ENCODE peak calls at places on chromosome 16, in four cellular contexts. V is ovary, I is HCT116, Q is heart right ventricle. G is an unnamed sample. For H3K4me1, the result is how much of the 10 kb centered on the place peaks cover.

GRCh38 chr16:84585886-84586285 is 32.0 kb downstream of the COTL1 start:
- DNase-seq in V (no peak), I (peak), Q (no peak), G (no peak)

GRCh38 chr16:19135201-19135838 is 21.6 kb downstream of the ITPRIPL2 start:
- DNase-seq in V (no peak), I (no peak), Q (no peak), G (no peak)

GRCh38 chr16:81319221-81319912 is 4.6 kb downstream of the GAN start:
- DNase-seq in V (no peak), I (no peak), Q (no peak), G (no peak)

GRCh38 chr16:66913081-66913480 is 5.6 kb downstream of the CDH16 start:
- DNase-seq in V (no peak), I (no peak), Q (no peak), G (no peak)

GRCh38 chr16:81265658-81266451 is 27.4 kb downstream of the BCO1 start:
- DNase-seq in V (peak), I (no peak), Q (peak), G (peak)

GRCh38 chr16:2284797-2285576 is 17.1 kb upstream of the RNPS1 start:
- DNase-seq in V (no peak), I (no peak), Q (no peak), G (no peak)

GRCh38 chr16:86664518-86665318 is 86.4 kb downstream of the FOXL1 start:
- DNase-seq in V (no peak), I (peak), Q (no peak), G (no peak)

GRCh38 chr16:81517630-81518438 is 73.2 kb downstream of the CMIP start:
- DNase-seq in V (no peak), I (no peak), Q (no peak), G (no peak)

GRCh38 chr16:84947996-84948854 is 63.1 kb downstream of the ZDHHC7 start:
- DNase-seq in V (no peak), I (no peak), Q (no peak), G (no peak)

GRCh38 chr16:75238132-75238852 is 13.1 kb downstream of the BCAR1 start:
- DNase-seq in V (peak), I (no peak), Q (peak), G (peak)

GRCh38 chr16:85906349-85906748 is 7.4 kb downstream of the IRF8 start:
- DNase-seq in V (no peak), I (no peak), Q (no peak), G (no peak)

GRCh38 chr16:75483222-75483621 is 12.0 kb downstream of the CHST6 start:
- DNase-seq in V (no peak), I (peak), Q (no peak), G (no peak)

GRCh38 chr16:426115-426905 is 861 bp downstream of the RAB11FIP3 start:
- DNase-seq in V (peak), I (no peak), Q (peak), G (no peak)

GRCh38 chr16:17286443-17286842 is 184.3 kb downstream of the XYLT1 start:
- DNase-seq in V (no peak), I (no peak), Q (no peak), G (no peak)

GRCh38 chr16:53769185-53769584 is 65.2 kb downstream of the FTO start:
- DNase-seq in V (no peak), I (no peak), Q (no peak), G (no peak)

GRCh38 chr16:53769787-53770186 is 65.8 kb downstream of the FTO start:
- DNase-seq in V (no peak), I (no peak), Q (no peak), G (no peak)

GRCh38 chr16:53768593-53768992 is 64.6 kb downstream of the FTO start:
- DNase-seq in V (no peak), I (peak), Q (no peak), G (no peak)

GRCh38 chr16:53771655-53772497 is 67.9 kb downstream of the FTO start:
- DNase-seq in V (no peak), I (no peak), Q (no peak), G (no peak)

DNA sequence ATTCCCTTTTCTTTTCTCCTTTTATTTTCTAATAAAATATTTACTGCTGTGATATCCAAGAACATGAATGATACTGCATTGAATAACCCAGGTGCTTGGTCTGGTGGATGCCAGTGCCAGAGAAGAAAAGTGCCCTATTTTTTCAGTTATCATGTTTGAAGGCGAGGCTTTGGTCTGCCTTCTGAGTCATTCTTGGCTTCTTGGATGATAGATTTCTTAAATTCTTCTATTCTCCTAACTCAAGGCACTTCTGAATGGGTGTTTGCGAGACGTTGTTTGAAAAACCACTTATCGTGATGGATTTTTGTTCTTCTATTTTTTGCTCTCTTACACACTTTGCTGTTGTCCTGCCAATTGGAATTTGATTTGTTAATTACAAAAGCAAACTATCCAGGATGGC is 66.7 kb downstream of the FTO start:
- DNase-seq in V (no peak), I (no peak), Q (no peak), G (no peak)
- H3K4me1 ChIP-seq in V (under half), I (under half), Q (under half), G (half or more)

GRCh38 chr16:46976550-46976949 is 3.1 kb upstream of the DNAJA2 start:
- DNase-seq in V (no peak), I (no peak), Q (no peak), G (no peak)
- H3K27ac ChIP-seq in V (no peak), I (no peak), Q (no peak), G (no peak)

DNA sequence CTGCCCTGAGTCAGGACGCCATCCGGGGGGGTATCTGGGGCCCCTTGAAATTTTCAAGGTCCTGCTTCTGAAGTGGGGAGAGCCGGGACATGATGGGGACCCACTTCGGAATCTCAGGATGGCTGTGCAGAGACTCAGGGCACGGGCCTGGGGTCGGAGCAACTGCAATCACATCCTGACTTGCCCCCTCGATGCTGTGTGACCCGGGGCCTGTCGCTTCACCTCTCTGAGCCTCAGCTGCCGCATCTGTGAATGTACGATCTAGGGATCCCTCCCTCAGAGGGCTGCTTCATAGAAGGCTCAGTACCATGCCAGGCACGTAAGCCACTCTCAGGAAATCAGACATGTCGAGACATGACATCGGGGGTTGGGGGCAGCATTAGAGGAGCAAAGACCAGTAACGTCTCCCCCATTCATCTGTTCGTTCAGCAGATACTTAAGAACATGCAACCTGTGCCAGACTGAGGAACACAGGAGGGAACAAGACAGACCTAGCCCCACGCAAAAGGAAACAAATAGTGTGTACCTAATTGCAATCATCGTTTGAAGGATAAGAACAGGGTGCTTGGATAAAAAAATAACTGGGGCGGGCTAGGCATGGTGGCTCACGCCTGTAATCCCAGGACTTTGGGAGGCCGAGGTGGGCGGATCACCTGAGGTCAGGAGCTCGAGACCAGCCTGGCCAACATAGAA is 229.6 kb downstream of the PARN start:
- DNase-seq in V (no peak), I (no peak), Q (no peak), G (no peak)
- H3K4me3 ChIP-seq in V (no peak), I (no peak), Q (no peak), G (no peak)

DNA sequence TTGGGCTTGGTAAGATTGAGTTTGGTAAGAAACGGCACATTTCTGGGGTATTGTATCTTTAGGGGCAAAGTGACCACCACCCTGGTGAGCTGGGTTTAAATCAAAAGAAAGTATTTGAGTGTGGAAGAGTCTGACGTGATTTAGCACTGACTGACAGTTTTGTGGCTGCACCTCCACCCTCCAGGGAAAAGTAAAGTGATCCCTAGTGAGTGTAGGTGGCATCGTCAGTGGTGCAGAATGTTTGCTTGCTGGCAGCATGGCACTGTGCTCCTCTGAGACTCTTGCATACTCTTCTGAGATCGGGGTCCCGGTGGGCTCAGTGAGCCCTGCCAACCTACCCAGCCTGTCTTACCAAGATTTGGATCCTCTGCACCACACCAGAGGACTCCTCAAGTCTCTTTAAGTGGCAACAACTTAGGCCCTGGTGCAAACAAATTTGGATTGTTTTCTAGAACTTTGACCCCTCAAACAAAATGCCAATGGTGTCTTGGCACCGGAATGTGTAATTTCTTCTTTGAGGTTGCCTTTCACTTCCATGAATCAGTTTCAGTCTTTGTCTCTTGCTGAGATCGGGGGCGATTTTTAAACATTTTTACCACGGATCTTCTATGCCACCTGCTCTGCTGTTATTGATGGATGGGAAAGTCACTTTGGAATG is 2.8 kb downstream of the PRKCB start:
- DNase-seq in V (no peak), I (no peak), Q (no peak), G (no peak)
- H3K4me1 ChIP-seq in V (under half), I (under half), Q (under half), G (under half)

GRCh38 chr16:65576631-65577030 is 454.8 kb upstream of the CDH11 start:
- DNase-seq in V (no peak), I (no peak), Q (no peak), G (no peak)

GRCh38 chr16:65579050-65579449 is 457.2 kb upstream of the CDH11 start:
- DNase-seq in V (no peak), I (no peak), Q (no peak), G (no peak)

GRCh38 chr16:65574311-65574966 is 452.6 kb upstream of the CDH11 start:
- DNase-seq in V (no peak), I (no peak), Q (no peak), G (no peak)

GRCh38 chr16:65572156-65572555 is 450.3 kb upstream of the CDH11 start:
- DNase-seq in V (no peak), I (no peak), Q (no peak), G (no peak)

GRCh38 chr16:65576139-65576538 is 454.3 kb upstream of the CDH11 start:
- DNase-seq in V (no peak), I (no peak), Q (no peak), G (no peak)
- H3K27ac ChIP-seq in V (no peak), I (no peak), Q (no peak), G (no peak)

G was measured in tibial artery.